ENCODE peak calls at places on chromosomes 6 and 20, in six cellular contexts. R, J, H, X, Z and U are unnamed samples.

GRCh38 chr20:26208296-26209091 is 511.8 kb upstream of the ZNF337 start:
- DNase-seq in Z (peak), X (peak), H (no peak), R (no peak), J (no peak), U (no peak)

GRCh38 chr6:122388945-122389344 is 10.5 kb upstream of the HSF2 start:
- DNase-seq in X (no peak), Z (no peak), H (no peak), R (no peak), J (no peak), U (no peak)

GRCh38 chr6:31299511-31299910 is 27.6 kb upstream of the HLA-C start:
- DNase-seq in R (no peak), Z (no peak), J (no peak), H (no peak), X (no peak), U (no peak)

GRCh38 chr6:129317931-129318820 is 391.8 kb downstream of the ARHGAP18 start:
- DNase-seq in H (peak), X (no peak), R (peak), J (no peak), Z (no peak), U (no peak)

GRCh38 chr6:7572213-7572943 is 17.6 kb upstream of the SNRNP48 start:
- DNase-seq in H (no peak), R (no peak), Z (no peak), J (no peak), X (no peak), U (no peak)

GRCh38 chr6:55882731-55883595 is 7.6 kb upstream of the BMP5 start:
- DNase-seq in R (peak), J (no peak), X (no peak), Z (no peak), H (peak), U (no peak)

GRCh38 chr20:38515631-38516030 is 43.0 kb downstream of the RALGAPB start:
- DNase-seq in X (no peak), H (no peak), Z (no peak), J (no peak), R (no peak), U (no peak)

GRCh38 chr6:49284134-49284533 is 178.9 kb downstream of the MMUT start:
- DNase-seq in R (no peak), J (no peak), H (no peak), Z (no peak), X (no peak), U (no peak)

GRCh38 chr6:118709859-118710350 is 58.5 kb upstream of the CEP85L start:
- DNase-seq in Z (no peak), J (peak), R (no peak), H (peak), X (no peak), U (no peak)

GRCh38 chr6:42390228-42390934 is 61.3 kb downstream of the TRERF1 start:
- DNase-seq in Z (no peak), R (no peak), X (no peak), J (no peak), H (no peak), U (no peak)

GRCh38 chr20:25273046-25273445 is 25.2 kb downstream of the PYGB start:
- DNase-seq in Z (peak), J (no peak), R (no peak), H (no peak), X (peak), U (no peak)

GRCh38 chr6:159469449-159469848 is 223.6 kb downstream of the SOD2 start:
- DNase-seq in J (no peak), Z (no peak), H (no peak), X (no peak), R (no peak), U (no peak)

GRCh38 chr20:36110936-36111445 is 43.5 kb upstream of the EPB41L1 start:
- DNase-seq in R (no peak), H (no peak), Z (no peak), X (no peak), J (no peak), U (no peak)

GRCh38 chr6:71486466-71486865 is 197.9 kb downstream of the OGFRL1 start:
- DNase-seq in Z (no peak), J (no peak), X (no peak), H (no peak), R (no peak), U (no peak)

GRCh38 chr6:100461273-100461919 is 3.3 kb downstream of the SIM1 start:
- DNase-seq in H (peak), X (peak), R (peak), J (no peak), Z (peak), U (no peak)

GRCh38 chr20:57809661-57810172 is 99.9 kb upstream of the PMEPA1 start:
- DNase-seq in H (peak), R (no peak), X (no peak), Z (no peak), J (no peak), U (no peak)

GRCh38 chr20:50274570-50275430 is 84.2 kb downstream of the CEBPB start:
- DNase-seq in Z (no peak), X (no peak), R (no peak), J (no peak), H (no peak), U (peak)

GRCh38 chr6:145815351-145815772 is 767 bp upstream of the FBXO30 start:
- DNase-seq in J (peak), H (no peak), X (peak), Z (peak), R (no peak), U (no peak)

DNA sequence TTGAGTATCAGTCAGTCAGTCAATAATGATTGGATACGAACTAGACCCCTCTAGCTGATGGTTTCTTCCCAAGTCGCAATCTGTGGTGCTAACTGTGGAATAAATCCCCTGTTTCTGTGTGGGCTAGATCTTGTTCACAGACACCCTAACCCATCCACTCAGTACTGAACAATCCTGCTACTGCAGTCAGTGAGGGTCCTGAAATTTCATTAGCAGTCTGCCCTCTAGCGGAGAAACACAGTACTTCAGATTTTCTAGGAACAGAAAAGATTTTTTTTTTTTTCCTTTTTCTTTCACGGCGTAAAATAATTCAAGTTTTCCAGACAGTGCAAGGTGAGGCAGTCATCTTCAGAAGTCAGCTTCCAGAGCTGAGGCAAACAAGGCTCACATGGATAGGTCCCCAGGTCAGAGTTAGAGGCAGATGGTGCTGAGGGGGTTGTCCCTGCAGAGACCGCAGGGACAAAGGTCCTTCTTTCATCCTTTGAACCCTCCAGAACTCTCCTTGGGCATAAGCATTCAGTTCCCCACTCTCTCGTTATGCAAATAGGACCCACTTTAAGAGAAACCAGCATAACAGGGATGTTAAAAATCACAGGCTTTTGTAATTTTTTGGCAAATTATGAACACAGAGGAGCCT is 119.6 kb downstream of the SCML4 start:
- DNase-seq in X (no peak), Z (no peak), R (peak), J (peak), H (peak), U (peak)
- TF ChIP-seq JUN in X (no peak), Z (no peak), R (no peak), J (no peak), H (no peak), U (no peak)

GRCh38 chr6:169724554-169725269 is 412 bp upstream of the PHF10 start:
- DNase-seq in Z (peak), X (peak), R (no peak), H (peak), J (no peak), U (peak)

GRCh38 chr6:169720207-169720855 is 4.0 kb downstream of the PHF10 start:
- DNase-seq in R (no peak), H (no peak), Z (no peak), J (no peak), X (no peak), U (no peak)

GRCh38 chr6:169723200-169723909 is 945 bp downstream of the PHF10 start:
- DNase-seq in Z (peak), X (peak), H (peak), J (peak), R (peak), U (peak)

GRCh38 chr6:169723991-169724553 is at the start of gene PHF10:
- DNase-seq in R (no peak), H (peak), J (peak), X (no peak), Z (peak), U (no peak)

GRCh38 chr6:169722362-169723199 is 1.7 kb downstream of the PHF10 start:
- DNase-seq in H (peak), X (peak), Z (peak), R (peak), J (peak), U (peak)
- TF ChIP-seq JUN in H (no peak), X (no peak), Z (no peak), R (peak), J (peak), U (no peak)

GRCh38 chr6:66851930-66852329 is 1144.9 kb upstream of the EYS start:
- DNase-seq in R (no peak), H (no peak), J (no peak), Z (no peak), X (no peak), U (no peak)

GRCh38 chr6:66848244-66848953 is 1141.4 kb upstream of the EYS start:
- DNase-seq in J (no peak), R (no peak), H (no peak), X (no peak), Z (no peak), U (no peak)

GRCh38 chr6:66854014-66854413 is 1147.0 kb upstream of the EYS start:
- DNase-seq in Z (no peak), H (no peak), R (no peak), X (no peak), J (no peak), U (no peak)

DNA sequence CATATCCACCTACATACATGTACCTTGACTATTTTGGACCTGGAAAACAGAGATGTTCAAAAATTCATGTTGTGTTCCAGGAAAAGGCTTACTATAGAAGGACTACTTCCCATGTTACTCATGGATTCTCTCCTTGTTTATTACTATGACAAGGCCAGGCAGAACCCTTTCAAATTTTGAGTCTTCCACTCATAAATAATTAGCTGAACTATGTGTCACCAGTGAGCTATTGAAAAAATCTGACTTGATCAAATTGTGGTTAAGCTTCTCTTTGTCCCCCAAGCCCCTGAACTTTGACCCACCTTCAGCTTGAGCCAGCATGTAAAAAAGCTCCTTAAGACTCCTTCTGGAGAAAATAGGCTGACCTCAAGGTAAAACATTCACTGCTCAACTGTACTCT is 1142.8 kb upstream of the EYS start:
- DNase-seq in H (no peak), Z (no peak), X (no peak), J (no peak), R (no peak), U (no peak)
- TF ChIP-seq JUN in H (no peak), Z (no peak), X (no peak), J (no peak), R (no peak), U (no peak)

GRCh38 chr6:16851044-16851540 is 89.8 kb upstream of the ATXN1 start:
- DNase-seq in X (no peak), J (no peak), R (peak), H (no peak), Z (no peak), U (no peak)
- TF ChIP-seq JUN in X (no peak), J (no peak), R (no peak), H (no peak), Z (no peak), U (no peak)

DNA sequence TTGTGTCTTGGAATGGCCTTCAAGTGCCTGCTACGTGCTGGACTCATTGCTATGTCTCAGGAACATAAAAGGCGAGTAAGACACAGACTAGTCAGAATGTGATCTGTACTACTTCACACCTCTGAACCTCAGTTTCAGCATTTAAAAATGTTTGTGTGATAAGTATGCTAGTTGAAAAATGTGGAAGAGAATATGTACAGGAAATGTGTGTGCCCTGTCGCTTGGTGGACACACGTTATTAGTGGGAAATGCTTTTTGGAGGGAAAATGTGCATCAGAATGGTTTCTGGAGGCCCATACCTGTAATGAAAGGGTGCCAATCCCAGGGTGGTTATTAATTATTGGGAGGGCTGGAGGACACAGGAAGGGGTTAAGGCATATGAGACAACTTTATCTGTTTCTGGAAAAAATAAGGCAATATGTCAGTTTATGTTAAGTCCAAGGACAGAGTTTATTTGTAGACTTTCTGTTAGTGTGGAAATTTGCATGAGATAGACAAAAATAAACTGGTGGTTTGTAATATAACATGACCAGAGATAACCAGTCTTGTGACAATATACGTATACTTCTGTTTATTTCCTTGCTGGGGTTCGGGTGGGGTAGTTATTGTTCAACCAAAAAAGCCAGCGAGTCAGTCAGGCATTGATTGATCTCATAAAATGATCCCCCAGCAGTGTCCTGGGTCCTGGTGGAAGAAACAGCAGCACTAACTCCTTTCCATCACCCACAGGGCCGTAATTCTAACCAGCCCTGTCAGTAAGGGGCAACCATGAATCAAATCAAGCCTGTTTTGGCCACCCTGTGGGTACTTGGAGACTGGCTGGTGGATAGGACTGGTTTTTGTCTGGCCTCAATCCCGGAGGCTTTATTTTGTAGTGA is 117.9 kb downstream of the JARID2 start:
- DNase-seq in H (no peak), X (no peak), J (no peak), Z (no peak), R (no peak), U (no peak)
- TF ChIP-seq JUN in H (no peak), X (no peak), J (no peak), Z (no peak), R (no peak), U (no peak)

GRCh38 chr6:25484900-25485299 is 167.1 kb upstream of the SCGN start:
- DNase-seq in X (no peak), J (no peak), Z (no peak), R (no peak), H (no peak), U (no peak)

GRCh38 chr6:25487012-25487411 is 165.0 kb upstream of the SCGN start:
- DNase-seq in H (no peak), X (no peak), Z (no peak), J (no peak), R (no peak), U (no peak)

GRCh38 chr6:25485820-25486559 is 166.0 kb upstream of the SCGN start:
- DNase-seq in Z (no peak), J (peak), R (peak), X (no peak), H (no peak), U (no peak)

GRCh38 chr6:25488156-25488555 is 163.9 kb upstream of the SCGN start:
- DNase-seq in H (no peak), X (no peak), Z (no peak), J (no peak), R (no peak), U (no peak)

GRCh38 chr6:25486580-25486979 is 165.4 kb upstream of the SCGN start:
- DNase-seq in Z (no peak), H (no peak), X (no peak), R (no peak), J (no peak), U (no peak)
- TF ChIP-seq JUN in Z (no peak), H (no peak), X (no peak), R (no peak), J (no peak), U (no peak)